ENCODE peak calls at places on chromosome 1, in five cellular contexts. G is mesenchymal stem cell, M is H9, O is trophoblast cell, C is H1. Q is an unnamed sample.

GRCh38 chr1:229717774-229718173 is 91.7 kb downstream of the URB2 start:
- DNase-seq in C (no peak), M (no peak), O (no peak), G (no peak), Q (no peak)

GRCh38 chr1:101371259-101371658 is 134.4 kb downstream of the S1PR1 start:
- DNase-seq in O (peak; percentile 63), G (peak; percentile 76), C (no peak), M (no peak), Q (no peak)

GRCh38 chr1:111290640-111291039 is at the start of gene CHIA:
- DNase-seq in C (no peak), G (no peak), M (no peak), O (no peak), Q (no peak)

GRCh38 chr1:232271991-232272589 is 357.8 kb downstream of the SIPA1L2 start:
- DNase-seq in M (no peak), G (peak; percentile 83), C (no peak), O (no peak), Q (no peak)

GRCh38 chr1:1204425-1204920 is 1.9 kb downstream of the TNFRSF18 start:
- DNase-seq in G (no peak), O (no peak), M (no peak), C (peak; percentile 45), Q (no peak)

GRCh38 chr1:10061276-10061675 is 28.5 kb downstream of the UBE4B start:
- DNase-seq in M (no peak), G (no peak), C (no peak), O (peak; percentile 62), Q (no peak)

GRCh38 chr1:12215562-12215961 is 14.3 kb upstream of the VPS13D start:
- DNase-seq in G (no peak), C (no peak), M (no peak), O (no peak), Q (no peak)

GRCh38 chr1:232578681-232579195 is 51.2 kb downstream of the SIPA1L2 start:
- DNase-seq in O (no peak), C (no peak), G (peak; percentile 63), M (no peak), Q (no peak)

GRCh38 chr1:63704443-63704842 is 69.4 kb upstream of the ROR1 start:
- DNase-seq in O (no peak), C (no peak), M (no peak), G (no peak), Q (no peak)

GRCh38 chr1:116370186-116370585 is 2.9 kb upstream of the ATP1A1 start:
- DNase-seq in G (no peak), M (no peak), C (no peak), O (no peak), Q (no peak)

GRCh38 chr1:213003281-213003680 is 12.4 kb downstream of the ANGEL2 start:
- DNase-seq in C (no peak), O (no peak), G (no peak), M (no peak), Q (no peak)

GRCh38 chr1:165815725-165816124 is 11.7 kb upstream of the UCK2 start:
- DNase-seq in G (peak; percentile 44), O (peak; percentile 62), M (no peak), C (no peak), Q (no peak)

GRCh38 chr1:199545780-199546179 is 481.7 kb upstream of the NR5A2 start:
- DNase-seq in O (peak; percentile 63), G (no peak), C (no peak), M (peak; percentile 46), Q (no peak)

GRCh38 chr1:154407866-154408777 is 3.0 kb downstream of the IL6R start:
- DNase-seq in M (no peak), O (no peak), C (no peak), G (peak; percentile 72), Q (no peak)

GRCh38 chr1:200392625-200393185 is 17.1 kb downstream of the ZNF281 start:
- DNase-seq in M (no peak), O (no peak), G (no peak), C (no peak), Q (no peak)

GRCh38 chr1:121408354-121408753 is 223.6 kb downstream of the SRGAP2C start:
- DNase-seq in M (no peak), C (no peak), O (no peak), G (no peak), Q (no peak)

GRCh38 chr1:214117780-214118179 is 130.0 kb downstream of the PROX1 start:
- DNase-seq in C (no peak), G (no peak), O (no peak), M (no peak), Q (no peak)

GRCh38 chr1:67947114-67947513 is 103.3 kb downstream of the DIRAS3 start:
- DNase-seq in C (no peak), O (no peak), M (no peak), G (no peak), Q (no peak)

GRCh38 chr1:218785928-218786327 is 387.8 kb upstream of the LYPLAL1 start:
- DNase-seq in C (no peak), M (no peak), O (no peak), G (no peak), Q (no peak)

GRCh38 chr1:92921031-92922023 is 39.9 kb downstream of the DIPK1A start:
- DNase-seq in M (no peak), G (no peak), O (no peak), C (no peak), Q (no peak)

GRCh38 chr1:116821763-116822162 is 67.5 kb downstream of the CD2 start:
- DNase-seq in M (no peak), G (no peak), C (no peak), O (no peak), Q (no peak)

GRCh38 chr1:43536196-43536863 is 5.6 kb downstream of the PTPRF start:
- DNase-seq in G (no peak), O (peak; percentile 99), C (no peak), M (no peak), Q (no peak)

GRCh38 chr1:5927506-5928370 is 64.5 kb downstream of the NPHP4 start:
- DNase-seq in G (no peak), M (no peak), C (peak; percentile 26), O (no peak), Q (no peak)

GRCh38 chr1:106268070-106268469 is 788.4 kb upstream of the PRMT6 start:
- DNase-seq in G (peak; percentile 4), C (no peak), M (no peak), O (no peak), Q (peak; percentile 6)

GRCh38 chr1:193368302-193368701 is 181.9 kb upstream of the B3GALT2 start:
- DNase-seq in C (no peak), G (no peak), M (no peak), O (no peak), Q (no peak)

GRCh38 chr1:207304710-207305151 is 16.7 kb upstream of the CD55 start:
- DNase-seq in C (no peak), O (no peak), G (no peak), M (no peak), Q (no peak)

GRCh38 chr1:43432171-43432860 is 21.4 kb downstream of the HYI start:
- DNase-seq in G (no peak), O (no peak), C (no peak), M (no peak), Q (no peak)

GRCh38 chr1:11650331-11650991 is 3.8 kb downstream of the FBXO2 start:
- DNase-seq in O (peak; percentile 83), G (peak; percentile 67), M (peak; percentile 86), C (peak; percentile 84), Q (peak; percentile 53)

GRCh38 chr1:85134583-85135455 is 66.0 kb downstream of the SYDE2 start:
- DNase-seq in O (peak; percentile 97), M (no peak), G (peak; percentile 84), C (no peak), Q (no peak)

GRCh38 chr1:152224093-152224492 is at the start of gene HRNR:
- DNase-seq in C (no peak), M (no peak), O (no peak), G (no peak), Q (no peak)

GRCh38 chr1:180230416-180230790 is 339 bp downstream of the LHX4 start:
- DNase-seq in O (no peak), M (no peak), C (no peak), G (no peak), Q (no peak)

GRCh38 chr1:241536969-241537368 is 4.8 kb downstream of the KMO start:
- DNase-seq in O (no peak), M (no peak), C (no peak), G (no peak), Q (no peak)
- H2BK12ac ChIP-seq in O (no peak overlapping the region), M (no peak overlapping the region), C (no peak overlapping the region), G (no peak overlapping the region), Q (no peak overlapping the region)

GRCh38 chr1:184494929-184495328 is 108.1 kb downstream of the C1orf21 start:
- DNase-seq in M (no peak), G (no peak), C (no peak), O (no peak), Q (no peak)
- H3K4me1 ChIP-seq in M (peaks cover 11% of the 10 kb centered on the region), G (peaks cover 8% of the 10 kb centered on the region), C (peaks cover 22% of the 10 kb centered on the region), O (peaks cover 4% of the 10 kb centered on the region), Q (peaks cover 29% of the 10 kb centered on the region)

GRCh38 chr1:223717123-223717522 is 4.8 kb downstream of the CAPN2 start:
- DNase-seq in O (no peak), C (no peak), M (no peak), G (no peak), Q (no peak)
- H2BK5ac ChIP-seq in O (no peak overlapping the region), C (no peak overlapping the region), M (no peak overlapping the region), G (no peak overlapping the region), Q (no peak overlapping the region)

GRCh38 chr1:100132566-100133477 is at the start of the genes SASS6 and TRMT13:
- DNase-seq in O (peak; percentile 98), M (peak; percentile 97), G (peak; percentile 99), C (peak; percentile 90), Q (peak; percentile 93)
- H2BK12ac ChIP-seq in O (no peak within 1 kb of the TSS), M (no peak within 1 kb of the TSS), G (peak within 1 kb of the TSS; percentile 30), C (peak within 1 kb of the TSS; percentile 45), Q (no peak within 1 kb of the TSS)

GRCh38 chr1:226638608-226639007 is 90.0 kb downstream of the STUM start:
- DNase-seq in M (no peak), G (no peak), O (no peak), C (no peak), Q (no peak)
- H3K4me1 ChIP-seq in M (no peaks in the 10 kb centered on the region), G (peaks cover 17% of the 10 kb centered on the region), O (peaks cover 22% of the 10 kb centered on the region), C (no peaks in the 10 kb centered on the region), Q (peaks cover 10% of the 10 kb centered on the region)